ENCODE peak calls at places on chromosomes 3 and 15, in five cellular contexts. K, Z, U, D and R are unnamed samples.

GRCh38 chr3:46656778-46657556 is 36.5 kb downstream of the ALS2CL start:
- DNase-seq in K (no peak), Z (no peak), U (no peak), D (no peak), R (no peak)

GRCh38 chr3:132352556-132353143 is 35.4 kb downstream of the ACP3 start:
- DNase-seq in K (peak), Z (peak), U (peak), D (peak), R (peak)

GRCh38 chr3:160665784-160666526 is 11.0 kb upstream of the ARL14 start:
- DNase-seq in K (no peak), Z (no peak), U (peak), D (no peak), R (no peak)

GRCh38 chr15:82621970-82622369 is 25.2 kb downstream of the CPEB1 start:
- DNase-seq in K (no peak), Z (no peak), U (no peak), D (no peak), R (no peak)

GRCh38 chr3:58999134-58999778 is 50.6 kb downstream of the CFAP20DC start:
- DNase-seq in K (peak), Z (no peak), U (no peak), D (peak), R (no peak)

GRCh38 chr3:141093971-141094401 is 42.8 kb downstream of the SPSB4 start:
- DNase-seq in K (no peak), Z (no peak), U (no peak), D (no peak), R (peak)

GRCh38 chr3:175411405-175411804 is 552.3 kb downstream of the NAALADL2 start:
- DNase-seq in K (no peak), Z (no peak), U (no peak), D (peak), R (no peak)

GRCh38 chr15:80825361-80826030 is 46.3 kb downstream of the CEMIP start:
- DNase-seq in K (no peak), Z (no peak), U (no peak), D (no peak), R (no peak)

GRCh38 chr3:13120928-13121552 is 47.8 kb upstream of the IQSEC1 start:
- DNase-seq in K (no peak), Z (no peak), U (no peak), D (peak), R (no peak)

GRCh38 chr3:127451321-127451720 is 139.2 kb downstream of the TPRA1 start:
- DNase-seq in K (no peak), Z (no peak), U (no peak), D (peak), R (peak)

DNA sequence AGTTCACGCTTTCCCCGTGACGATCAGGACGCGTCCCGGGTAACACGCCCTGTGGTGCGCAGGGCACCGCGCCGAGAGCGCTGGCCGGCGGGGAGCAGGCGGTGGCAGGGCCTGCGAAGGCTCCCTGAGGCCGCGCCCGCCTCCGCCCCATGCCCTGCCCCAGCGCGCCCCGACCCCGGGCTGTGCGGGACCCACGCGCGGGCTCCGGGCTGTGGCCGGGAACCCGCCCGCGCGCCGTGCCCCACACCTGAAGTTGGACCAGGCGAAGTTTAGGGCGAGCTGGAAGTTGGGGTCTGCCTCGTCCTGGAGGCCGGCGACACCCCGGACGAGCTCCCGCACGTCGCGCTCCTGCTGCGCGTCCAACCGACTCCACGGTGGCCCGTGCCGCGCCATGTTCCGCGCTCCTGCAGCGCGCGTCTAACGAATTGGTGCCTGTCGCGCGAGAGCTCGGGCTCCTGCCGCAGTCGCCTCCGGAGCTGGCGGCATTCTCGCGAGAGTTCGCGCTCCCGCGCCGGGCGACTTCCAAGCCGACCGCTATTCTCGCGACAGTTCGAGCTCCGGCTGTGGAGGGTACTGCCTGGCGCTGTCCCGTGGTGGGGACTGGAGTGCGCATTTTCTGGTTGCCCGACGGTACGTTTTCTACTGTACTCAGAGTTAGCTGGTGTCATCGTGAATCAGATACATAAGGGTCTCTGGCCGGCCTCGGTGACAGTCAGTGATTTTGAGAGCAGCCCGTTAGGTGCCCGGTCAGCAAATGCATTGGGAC is at the start of gene TUBGCP5:
- DNase-seq in K (peak), Z (peak), U (peak), D (peak), R (peak)
- TF ChIP-seq CTCF in K (peak), Z (no peak), U (peak), D (peak), R (peak)

GRCh38 chr3:30894521-30895289 is at the start of gene GADL1:
- DNase-seq in K (peak), Z (peak), U (no peak), D (peak), R (peak)
- TF ChIP-seq CTCF in K (no peak), Z (no peak), U (no peak), D (no peak), R (no peak)

GRCh38 chr3:74423867-74424266 is 190.6 kb downstream of the CNTN3 start:
- DNase-seq in K (no peak), Z (no peak), U (no peak), D (no peak), R (no peak)
- TF ChIP-seq CTCF in K (no peak), Z (no peak), U (no peak), D (no peak), R (no peak)

GRCh38 chr3:17032407-17033034 is 147.8 kb downstream of the PLCL2 start:
- DNase-seq in K (no peak), Z (peak), U (peak), D (peak), R (no peak)
- TF ChIP-seq CTCF in K (peak), Z (peak), U (peak), D (peak), R (peak)

DNA sequence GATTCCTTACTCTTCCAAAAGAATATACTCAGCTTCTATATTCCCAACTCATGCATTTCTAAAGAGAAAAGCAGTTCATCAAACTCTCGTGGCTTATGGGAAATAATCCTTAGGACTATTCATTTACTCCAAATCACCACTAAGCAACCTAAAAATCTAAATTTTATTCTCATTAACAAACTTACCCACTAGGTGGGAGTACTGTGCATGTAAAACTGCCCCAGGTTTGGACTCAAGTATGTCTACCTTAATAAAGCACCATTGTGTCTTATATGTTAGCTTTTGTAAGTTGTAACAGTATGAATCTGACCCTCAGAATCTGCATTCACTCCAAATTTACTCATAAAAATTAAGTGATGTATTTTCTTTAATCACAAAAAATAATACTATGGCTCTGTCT is 25.3 kb downstream of the RAD18 start:
- DNase-seq in K (no peak), Z (no peak), U (no peak), D (no peak), R (no peak)
- TF ChIP-seq CTCF in K (peak), Z (peak), U (peak), D (peak), R (peak)

GRCh38 chr3:44877333-44877732 is 2.9 kb downstream of the TGM4 start:
- DNase-seq in K (no peak), Z (no peak), U (no peak), D (no peak), R (no peak)

GRCh38 chr3:44874308-44874707 is at the start of gene TGM4:
- DNase-seq in K (no peak), Z (no peak), U (no peak), D (no peak), R (no peak)

GRCh38 chr3:44870375-44871061 is 3.9 kb upstream of the TGM4 start:
- DNase-seq in K (no peak), Z (no peak), U (no peak), D (no peak), R (no peak)

GRCh38 chr3:44880284-44880683 is 5.9 kb downstream of the TGM4 start:
- DNase-seq in K (no peak), Z (no peak), U (no peak), D (no peak), R (no peak)

GRCh38 chr3:44875596-44875995 is 1.2 kb downstream of the TGM4 start:
- DNase-seq in K (no peak), Z (no peak), U (no peak), D (no peak), R (no peak)
- TF ChIP-seq CTCF in K (no peak), Z (no peak), U (no peak), D (no peak), R (no peak)

DNA sequence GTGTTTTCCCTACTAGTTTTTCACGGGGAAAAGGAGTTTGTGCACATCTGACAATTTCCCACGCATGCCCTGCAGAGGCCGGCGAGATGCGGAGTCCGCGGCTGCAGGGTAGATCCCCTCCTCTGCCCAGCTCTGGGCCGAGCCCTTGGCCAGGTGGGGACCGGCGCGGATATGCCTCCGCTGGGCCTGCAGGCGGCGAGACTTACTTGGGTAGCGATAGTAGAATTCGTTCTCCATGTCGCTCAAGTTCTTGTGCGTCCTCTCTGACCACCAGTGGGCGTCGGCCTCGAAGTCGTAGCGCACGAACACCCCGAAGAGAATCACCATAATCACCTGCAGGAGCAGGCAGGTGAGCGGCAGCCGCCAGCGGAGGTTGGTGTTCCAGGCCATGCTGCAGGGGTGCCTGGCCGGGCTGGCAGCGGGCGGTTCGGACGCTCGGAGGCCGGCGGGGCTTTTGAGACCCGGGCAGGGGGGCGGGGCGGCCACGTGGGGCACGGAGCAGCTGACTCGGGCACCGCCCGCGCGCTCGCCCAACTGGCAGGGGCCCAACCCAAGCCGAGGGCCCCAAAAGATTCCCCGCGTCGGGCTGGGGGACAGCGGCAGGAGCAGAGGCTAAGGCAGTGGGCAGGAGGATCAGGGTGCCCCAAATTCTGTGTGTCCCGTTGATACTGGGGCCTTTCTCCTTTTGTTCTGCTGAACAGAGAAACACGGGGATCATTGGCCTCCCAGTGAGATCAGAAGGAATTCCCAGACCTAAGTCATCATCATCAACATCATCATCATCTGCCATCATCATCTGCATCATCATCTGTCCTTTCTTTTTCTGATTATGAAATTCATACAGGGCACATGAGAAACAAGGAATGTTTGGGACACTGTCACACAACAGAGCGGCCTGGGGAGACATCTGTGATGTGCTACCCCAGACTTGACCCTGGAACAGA is at the start of gene RHCG:
- DNase-seq in K (peak), Z (peak), U (peak), D (peak), R (peak)
- TF ChIP-seq CTCF in K (peak), Z (peak), U (peak), D (peak), R (peak)

GRCh38 chr15:44536298-44536961 is 517 bp upstream of the EIF3J start:
- DNase-seq in K (peak), Z (peak), U (peak), D (peak), R (peak)
- TF ChIP-seq CTCF in K (peak), Z (no peak), U (peak), D (peak), R (peak)